ENCODE peak calls at places on chromosomes 4 and X, in six cellular contexts. D is left lung, Z is BJ, Y is stomach, R is fibroblast of villous mesenchyme, W is aorta. P is an unnamed sample.

GRCh38 chr4:41686893-41687292 is 61.6 kb downstream of the PHOX2B start:
- DNase-seq in Y (no peak), W (no peak), R (no peak), D (no peak), Z (no peak), P (no peak)

GRCh38 chr4:15344041-15344440 is 83.8 kb upstream of the C1QTNF7 start:
- DNase-seq in Z (peak), R (peak), W (no peak), D (no peak), Y (no peak), P (no peak)

GRCh38 chrX:78673256-78673655 is 14.1 kb upstream of the RTL3 start:
- DNase-seq in Y (no peak), Z (no peak), W (no peak), R (no peak), D (no peak), P (no peak)

GRCh38 chr4:145234086-145234694 is 53.8 kb upstream of the OTUD4 start:
- DNase-seq in R (peak), Z (no peak), D (no peak), Y (peak), W (no peak), P (peak)

GRCh38 chrX:77276742-77277141 is 170.4 kb upstream of the FGF16 start:
- DNase-seq in Z (no peak), Y (no peak), D (no peak), R (no peak), W (no peak), P (no peak)

GRCh38 chr4:7120341-7120740 is 52.5 kb upstream of the GRPEL1 start:
- DNase-seq in Y (no peak), D (no peak), Z (no peak), R (no peak), W (no peak), P (no peak)

GRCh38 chr4:125958519-125958918 is 643.8 kb downstream of the FAT4 start:
- DNase-seq in W (no peak), Z (no peak), R (no peak), Y (no peak), D (no peak), P (no peak)

GRCh38 chr4:60432911-60433310 is 767.2 kb upstream of the ADGRL3 start:
- DNase-seq in W (no peak), R (no peak), Z (no peak), Y (no peak), D (no peak), P (no peak)

GRCh38 chr4:6271701-6272465 is 2.2 kb downstream of the WFS1 start:
- DNase-seq in W (peak), R (no peak), Y (peak), D (peak), Z (no peak), P (peak)

GRCh38 chr4:8646296-8647093 is 53.9 kb downstream of the CPZ start:
- DNase-seq in W (peak), R (no peak), Z (no peak), D (peak), Y (peak), P (no peak)

GRCh38 chr4:148126825-148127224 is 315.4 kb downstream of the NR3C2 start:
- DNase-seq in W (no peak), R (peak), D (no peak), Y (no peak), Z (no peak), P (no peak)

GRCh38 chr4:70903282-70903603 is 1.1 kb downstream of the MOB1B start:
- DNase-seq in R (peak), W (no peak), D (no peak), Z (no peak), Y (no peak), P (no peak)

GRCh38 chr4:180449395-180449956 is 1793.7 kb upstream of the TENM3 start:
- DNase-seq in W (no peak), Y (no peak), D (no peak), R (no peak), Z (no peak), P (peak)

GRCh38 chr4:15656038-15656470 is 897 bp upstream of the FBXL5 start:
- DNase-seq in Y (no peak), W (no peak), R (no peak), Z (no peak), D (no peak), P (no peak)

GRCh38 chrX:70960728-70961127 is 29.8 kb upstream of the SLC7A3 start:
- DNase-seq in D (no peak), Z (no peak), Y (no peak), R (peak), W (no peak), P (no peak)

GRCh38 chr4:67929447-67929846 is 33.8 kb downstream of the TMPRSS11A start:
- DNase-seq in D (no peak), R (peak), W (no peak), Z (no peak), Y (no peak), P (no peak)

GRCh38 chrX:85052636-85053343 is 49.1 kb downstream of the APOOL start:
- DNase-seq in D (no peak), R (peak), Z (peak), Y (no peak), W (no peak), P (no peak)

GRCh38 chr4:7041851-7042696 is 1.1 kb upstream of the TADA2B start:
- DNase-seq in D (peak), Y (peak), W (peak), Z (no peak), R (peak), P (no peak)

GRCh38 chr4:24659241-24659961 is 75.0 kb upstream of the DHX15 start:
- DNase-seq in Z (no peak), W (no peak), R (no peak), Y (no peak), D (no peak), P (no peak)

GRCh38 chr4:130127297-130127696 is 1031.3 kb downstream of the C4orf33 start:
- DNase-seq in Y (no peak), Z (no peak), W (no peak), R (no peak), D (no peak), P (no peak)

GRCh38 chrX:120310861-120311631 is at the start of gene TMEM255A:
- DNase-seq in Z (no peak), D (peak), W (no peak), R (no peak), Y (no peak), P (no peak)

GRCh38 chr4:3237711-3238560 is 11.0 kb upstream of the MSANTD1 start:
- DNase-seq in Y (no peak), Z (no peak), W (no peak), D (peak), R (no peak), P (no peak)

GRCh38 chr4:15852524-15852923 is 74.4 kb downstream of the CD38 start:
- DNase-seq in Y (no peak), W (no peak), Z (no peak), D (no peak), R (no peak), P (no peak)

GRCh38 chr4:177367336-177367735 is 57.7 kb downstream of the NEIL3 start:
- DNase-seq in R (no peak), Z (no peak), W (no peak), Y (no peak), D (no peak), P (no peak)

GRCh38 chr4:119209077-119209476 is 3.4 kb upstream of the USP53 start:
- DNase-seq in Y (no peak), D (no peak), W (no peak), Z (peak), R (peak), P (no peak)

GRCh38 chr4:76589402-76589801 is 154.4 kb downstream of the SHROOM3 start:
- DNase-seq in W (no peak), Z (peak), Y (no peak), D (no peak), R (peak), P (no peak)

GRCh38 chr4:111537861-111538260 is 607.4 kb upstream of the FAM241A start:
- DNase-seq in W (no peak), Z (peak), D (no peak), R (peak), Y (no peak), P (no peak)

GRCh38 chr4:154616731-154617130 is 4.3 kb upstream of the FGG start:
- DNase-seq in D (no peak), W (no peak), Z (no peak), Y (no peak), R (no peak), P (no peak)

GRCh38 chrX:29687687-29688086 is 527.7 kb upstream of the MAGEB2 start:
- DNase-seq in Y (no peak), D (no peak), Z (no peak), W (no peak), R (peak), P (no peak)

GRCh38 chrX:790780-791360 is 160.3 kb downstream of the SHOX start:
- DNase-seq in W (no peak), R (no peak), Z (no peak), Y (no peak), D (no peak), P (no peak)

GRCh38 chr4:106017975-106018374 is 122.7 kb downstream of the NPNT start:
- DNase-seq in Z (no peak), R (no peak), Y (no peak), W (no peak), D (no peak), P (no peak)

GRCh38 chrX:66233206-66233605 is 69.2 kb downstream of the HEPH start:
- DNase-seq in W (no peak), Z (no peak), R (no peak), D (no peak), Y (no peak), P (no peak)

GRCh38 chr4:112206431-112206830 is 25.2 kb upstream of the AP1AR start:
- DNase-seq in W (no peak), R (no peak), D (no peak), Z (no peak), Y (no peak), P (no peak)

DNA sequence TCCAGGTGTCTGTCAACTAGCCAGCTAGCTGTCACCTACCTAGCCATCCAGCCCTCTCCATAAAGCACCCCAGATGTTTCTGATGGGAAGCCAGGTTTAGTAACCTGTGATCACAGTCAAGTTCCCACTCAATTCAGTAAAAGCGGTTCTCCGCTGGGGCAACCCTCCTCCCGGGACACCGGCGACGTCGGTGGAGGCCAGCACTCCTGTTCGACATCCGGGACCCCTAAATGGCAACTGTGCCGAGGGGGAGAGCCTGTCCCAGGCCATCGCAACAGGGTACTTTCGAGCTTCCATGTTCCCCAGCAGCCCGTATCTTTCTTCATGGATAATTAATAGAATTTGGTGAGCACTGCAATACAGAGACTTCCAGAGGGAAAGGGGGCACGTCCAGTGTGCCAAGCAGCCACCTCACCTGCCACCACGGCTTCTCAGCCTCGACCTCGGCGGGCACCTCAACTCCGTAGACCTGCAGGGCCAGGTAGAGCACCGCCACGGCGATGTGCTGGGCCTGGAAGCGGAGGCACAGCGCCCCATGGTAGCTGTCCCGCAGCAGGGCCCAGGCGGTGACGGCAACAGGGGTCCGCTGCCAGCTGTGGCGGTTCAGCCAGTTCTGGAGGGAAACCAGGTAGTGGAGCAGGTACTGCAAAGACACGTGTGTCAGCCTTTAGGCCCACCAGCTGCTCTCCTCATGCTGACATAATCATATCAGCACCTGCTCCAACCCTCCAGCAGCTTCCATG is 6.7 kb downstream of the CCNQ start:
- DNase-seq in Y (no peak), W (peak), D (no peak), R (no peak), Z (no peak), P (no peak)
- H3K4me3 ChIP-seq in Y (no peak), W (no peak), D (no peak), R (no peak), Z (no peak), P (no peak)

GRCh38 chr4:165684177-165684870 is 188.7 kb upstream of the TLL1 start:
- DNase-seq in R (peak), W (no peak), Z (no peak), Y (no peak), D (no peak), P (no peak)
- H3K4me3 ChIP-seq in R (no peak), W (no peak), Z (no peak), Y (no peak), D (no peak), P (no peak)

GRCh38 chrX:100410901-100411801 is 1.1 kb upstream of the PCDH19 start:
- DNase-seq in R (peak), W (peak), Y (no peak), Z (no peak), D (peak), P (no peak)
- H3K4me3 ChIP-seq in R (no peak), W (no peak), Y (peak), Z (no peak), D (no peak), P (no peak)

GRCh38 chr4:52711834-52712171 is 39.4 kb downstream of the ERVMER34-1 start:
- DNase-seq in Y (no peak), D (no peak), W (no peak), Z (no peak), R (no peak), P (no peak)
- H3K4me3 ChIP-seq in Y (peak), D (peak), W (no peak), Z (peak), R (peak), P (peak)

DNA sequence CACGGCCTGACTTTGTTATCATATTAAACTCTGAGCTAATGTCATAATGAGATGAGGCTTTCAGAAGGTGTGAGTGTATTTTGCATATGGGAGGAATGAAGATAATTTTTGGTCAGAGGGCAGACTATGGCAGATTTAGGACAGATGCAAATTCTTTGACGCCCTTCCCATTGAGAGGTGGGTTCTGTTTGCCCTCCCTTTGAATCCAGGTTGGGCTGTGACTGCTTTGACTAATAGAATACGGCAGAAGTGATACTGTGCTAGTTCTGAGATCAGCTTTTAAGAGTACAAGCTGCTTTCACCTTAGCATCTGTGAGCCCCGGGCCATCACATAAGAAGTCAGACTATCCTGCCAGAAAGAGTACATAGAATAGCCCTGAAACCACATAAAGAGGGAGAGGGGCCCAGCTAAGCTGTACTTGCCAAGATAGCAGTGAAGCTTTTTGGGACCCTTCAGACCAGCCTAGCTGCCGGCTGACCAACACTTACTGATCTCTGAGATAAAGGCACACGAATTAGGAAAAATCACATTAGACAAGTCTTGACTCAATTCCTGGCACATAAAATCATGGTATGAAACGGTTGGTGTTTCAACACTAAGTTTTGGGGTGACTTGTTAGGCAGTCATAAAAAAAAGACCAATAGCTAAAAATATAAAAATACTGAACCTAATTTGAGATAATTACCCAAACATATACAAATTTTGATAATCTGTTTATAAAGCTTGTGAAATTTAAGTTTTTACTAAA is 166.7 kb upstream of the SH3RF1 start:
- DNase-seq in R (no peak), D (no peak), Y (no peak), Z (no peak), W (no peak), P (no peak)
- H3K4me3 ChIP-seq in R (no peak), D (no peak), Y (no peak), Z (no peak), W (no peak), P (no peak)

GRCh38 chr4:38534344-38534743 is 129.7 kb upstream of the KLF3 start:
- DNase-seq in Z (no peak), R (no peak), W (no peak), Y (no peak), D (no peak), P (no peak)

GRCh38 chr4:38530486-38530885 is 133.5 kb upstream of the KLF3 start:
- DNase-seq in Z (no peak), D (no peak), R (no peak), W (no peak), Y (no peak), P (no peak)

GRCh38 chr4:38529189-38530115 is 134.5 kb upstream of the KLF3 start:
- DNase-seq in D (no peak), W (no peak), R (no peak), Z (no peak), Y (peak), P (peak)

GRCh38 chr4:38533024-38533556 is 130.9 kb upstream of the KLF3 start:
- DNase-seq in R (no peak), D (no peak), W (no peak), Y (no peak), Z (no peak), P (no peak)

GRCh38 chr4:38531126-38531737 is 132.8 kb upstream of the KLF3 start:
- DNase-seq in Y (no peak), R (peak), Z (no peak), W (no peak), D (no peak), P (no peak)
- H3K4me3 ChIP-seq in Y (no peak), R (no peak), Z (no peak), W (no peak), D (no peak), P (no peak)

DNA sequence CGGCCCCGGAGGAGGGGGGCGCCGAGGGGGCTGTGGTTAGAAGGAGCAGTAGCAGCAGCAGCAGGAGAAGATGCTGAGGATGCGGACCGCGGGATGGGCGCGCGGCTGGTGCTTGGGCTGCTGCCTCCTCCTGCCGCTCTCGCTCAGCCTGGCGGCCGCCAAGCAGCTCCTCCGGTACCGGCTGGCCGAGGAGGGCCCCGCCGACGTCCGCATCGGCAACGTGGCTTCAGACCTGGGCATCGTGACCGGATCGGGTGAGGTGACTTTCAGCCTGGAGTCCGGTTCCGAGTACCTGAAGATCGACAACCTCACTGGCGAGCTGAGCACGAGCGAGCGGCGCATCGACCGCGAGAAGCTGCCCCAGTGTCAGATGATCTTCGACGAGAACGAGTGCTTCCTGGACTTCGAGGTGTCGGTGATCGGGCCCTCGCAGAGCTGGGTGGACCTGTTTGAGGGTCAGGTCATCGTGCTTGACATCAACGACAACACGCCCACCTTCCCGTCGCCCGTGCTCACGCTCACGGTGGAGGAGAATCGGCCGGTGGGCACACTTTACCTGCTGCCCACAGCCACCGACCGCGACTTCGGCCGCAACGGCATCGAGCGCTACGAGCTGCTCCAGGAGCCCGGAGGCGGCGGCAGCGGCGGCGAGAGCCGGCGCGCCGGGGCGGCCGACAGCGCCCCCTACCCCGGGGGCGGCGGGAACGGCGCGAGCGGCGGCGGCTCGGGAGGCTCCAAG is 1.4 kb downstream of the PCDH7 start:
- DNase-seq in Y (peak), W (peak), R (peak), D (peak), Z (no peak), P (no peak)
- H3K4me3 ChIP-seq in Y (peak), W (peak), R (peak), D (peak), Z (peak), P (no peak)

GRCh38 chrX:108735087-108735679 is 1.2 kb downstream of the IRS4 start:
- DNase-seq in Y (no peak), Z (no peak), D (peak), W (no peak), R (no peak), P (peak)

GRCh38 chrX:108737754-108738153 is 1.4 kb upstream of the IRS4 start:
- DNase-seq in Y (no peak), R (no peak), W (no peak), Z (no peak), D (no peak), P (no peak)

GRCh38 chrX:108734426-108734825 is 1.9 kb downstream of the IRS4 start:
- DNase-seq in R (no peak), Y (no peak), D (no peak), Z (no peak), W (no peak), P (no peak)

GRCh38 chrX:108736509-108737479 is at the start of gene IRS4:
- DNase-seq in Y (no peak), Z (no peak), W (peak), D (peak), R (no peak), P (peak)

DNA sequence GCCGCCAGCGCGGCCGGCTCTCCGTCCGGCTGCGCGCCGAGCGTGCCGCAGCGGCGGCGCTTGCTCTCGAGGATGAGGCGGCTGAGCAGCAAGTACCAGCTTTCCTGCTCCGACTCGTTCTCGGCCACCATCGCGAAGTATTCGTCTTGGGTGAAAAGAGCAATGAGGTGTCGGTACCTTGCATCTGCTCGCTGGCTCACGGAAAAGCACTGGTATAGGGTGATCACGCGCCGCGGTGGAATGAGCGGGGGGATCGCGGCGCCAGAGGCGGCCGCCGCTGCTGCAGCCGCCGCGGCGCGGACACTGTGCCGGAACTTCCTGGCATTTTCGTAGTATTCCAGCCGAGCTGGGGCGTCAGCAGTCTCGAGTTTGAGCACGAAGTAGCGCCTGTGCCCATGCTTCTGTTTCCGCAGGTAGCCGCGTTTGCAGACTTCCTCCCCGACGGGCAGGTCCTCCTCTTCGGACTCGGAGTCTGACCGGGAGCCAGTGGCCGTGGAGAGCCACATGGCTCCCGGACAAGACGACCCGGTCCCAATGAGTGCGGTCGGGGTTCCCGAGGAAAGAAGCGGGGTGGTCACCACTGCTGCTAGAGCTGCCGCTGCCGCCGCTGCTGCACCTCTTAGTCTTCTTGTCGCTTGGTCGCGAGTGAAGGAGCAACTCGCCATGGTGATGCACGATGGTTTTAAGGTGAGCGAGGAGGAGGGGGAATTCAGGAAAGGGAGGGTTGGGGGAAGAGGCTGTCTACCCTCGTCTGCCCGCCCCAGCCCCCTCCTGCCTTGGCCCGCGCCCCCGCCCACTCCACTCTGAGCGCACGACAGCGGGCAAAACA is 469 bp downstream of the IRS4 start:
- DNase-seq in D (peak), Y (no peak), R (peak), Z (no peak), W (peak), P (no peak)
- H3K4me3 ChIP-seq in D (no peak), Y (peak), R (peak), Z (peak), W (peak), P (peak)